ENCODE peak calls at places on chromosomes 13 and 19, in four cellular contexts. One of them, this sample, is unnamed.

GRCh38 chr19:18999016-18999758 is 34.1 kb downstream of the SUGP2 start:
- DNase-seq in IMR-90: peak
- DNase-seq in H9: no peak
- DNase-seq in neuronal stem cell: no peak
- DNase-seq in this sample: no peak

GRCh38 chr19:18340990-18341868 is 831 bp downstream of the PGPEP1 start:
- DNase-seq in H9: peak
- DNase-seq in neuronal stem cell: no peak
- DNase-seq in IMR-90: peak
- DNase-seq in this sample: peak

GRCh38 chr13:111372651-111373425 is 52.4 kb downstream of the TEX29 start:
- DNase-seq in H9: no peak
- DNase-seq in IMR-90: no peak
- DNase-seq in neuronal stem cell: no peak
- DNase-seq in this sample: no peak

GRCh38 chr13:25455146-25455545 is 83.4 kb downstream of the ATP8A2 start:
- DNase-seq in neuronal stem cell: no peak
- DNase-seq in H9: no peak
- DNase-seq in IMR-90: no peak
- DNase-seq in this sample: no peak

GRCh38 chr19:38401148-38401547 is 1.7 kb upstream of the FAM98C start:
- DNase-seq in neuronal stem cell: no peak
- DNase-seq in H9: no peak
- DNase-seq in IMR-90: peak
- DNase-seq in this sample: peak

GRCh38 chr19:55651236-55651635 is 3.2 kb downstream of the CCDC106 start:
- DNase-seq in IMR-90: no peak
- DNase-seq in H9: no peak
- DNase-seq in neuronal stem cell: no peak
- DNase-seq in this sample: no peak

GRCh38 chr13:97121894-97122293 is 100.2 kb upstream of the MBNL2 start:
- DNase-seq in neuronal stem cell: no peak
- DNase-seq in H9: no peak
- DNase-seq in IMR-90: peak
- DNase-seq in this sample: peak

GRCh38 chr13:99484405-99484981 is 16.8 kb upstream of the TM9SF2 start:
- DNase-seq in IMR-90: peak
- DNase-seq in neuronal stem cell: no peak
- DNase-seq in H9: no peak
- DNase-seq in this sample: peak

GRCh38 chr19:42111384-42111783 is 20.9 kb downstream of the POU2F2 start:
- DNase-seq in IMR-90: peak
- DNase-seq in neuronal stem cell: no peak
- DNase-seq in H9: no peak
- DNase-seq in this sample: peak

GRCh38 chr13:84417426-84417825 is 535.2 kb upstream of the SLITRK1 start:
- DNase-seq in H9: no peak
- DNase-seq in neuronal stem cell: no peak
- DNase-seq in IMR-90: no peak
- DNase-seq in this sample: no peak

GRCh38 chr19:27722625-27723024 is 1490.3 kb downstream of the UQCRFS1 start:
- DNase-seq in IMR-90: no peak
- DNase-seq in H9: no peak
- DNase-seq in neuronal stem cell: no peak
- DNase-seq in this sample: no peak

GRCh38 chr13:74931698-74932433 is 550.1 kb downstream of the TBC1D4 start:
- DNase-seq in neuronal stem cell: no peak
- DNase-seq in H9: no peak
- DNase-seq in IMR-90: no peak
- DNase-seq in this sample: no peak

GRCh38 chr19:40586611-40587010 is 9.9 kb downstream of the SHKBP1 start:
- DNase-seq in neuronal stem cell: no peak
- DNase-seq in H9: peak
- DNase-seq in IMR-90: no peak
- DNase-seq in this sample: no peak

GRCh38 chr13:44842158-44842557 is 147.1 kb downstream of the NUFIP1 start:
- DNase-seq in H9: no peak
- DNase-seq in IMR-90: peak
- DNase-seq in neuronal stem cell: no peak
- DNase-seq in this sample: peak

GRCh38 chr19:17001603-17002183 is 24.9 kb downstream of the CPAMD8 start:
- DNase-seq in IMR-90: no peak
- DNase-seq in H9: no peak
- DNase-seq in neuronal stem cell: no peak
- DNase-seq in this sample: no peak

GRCh38 chr13:94858856-94859811 is 146.8 kb upstream of the SOX21 start:
- DNase-seq in IMR-90: peak
- DNase-seq in H9: peak
- DNase-seq in neuronal stem cell: no peak
- DNase-seq in this sample: peak

GRCh38 chr19:2151339-2152229 is at the start of gene AP3D1:
- DNase-seq in neuronal stem cell: peak
- DNase-seq in H9: peak
- DNase-seq in IMR-90: peak
- DNase-seq in this sample: peak
- H3K14ac ChIP-seq in neuronal stem cell: peak
- H3K14ac ChIP-seq in H9: peak
- H3K14ac ChIP-seq in IMR-90: peak
- H3K14ac ChIP-seq in this sample: peak

DNA sequence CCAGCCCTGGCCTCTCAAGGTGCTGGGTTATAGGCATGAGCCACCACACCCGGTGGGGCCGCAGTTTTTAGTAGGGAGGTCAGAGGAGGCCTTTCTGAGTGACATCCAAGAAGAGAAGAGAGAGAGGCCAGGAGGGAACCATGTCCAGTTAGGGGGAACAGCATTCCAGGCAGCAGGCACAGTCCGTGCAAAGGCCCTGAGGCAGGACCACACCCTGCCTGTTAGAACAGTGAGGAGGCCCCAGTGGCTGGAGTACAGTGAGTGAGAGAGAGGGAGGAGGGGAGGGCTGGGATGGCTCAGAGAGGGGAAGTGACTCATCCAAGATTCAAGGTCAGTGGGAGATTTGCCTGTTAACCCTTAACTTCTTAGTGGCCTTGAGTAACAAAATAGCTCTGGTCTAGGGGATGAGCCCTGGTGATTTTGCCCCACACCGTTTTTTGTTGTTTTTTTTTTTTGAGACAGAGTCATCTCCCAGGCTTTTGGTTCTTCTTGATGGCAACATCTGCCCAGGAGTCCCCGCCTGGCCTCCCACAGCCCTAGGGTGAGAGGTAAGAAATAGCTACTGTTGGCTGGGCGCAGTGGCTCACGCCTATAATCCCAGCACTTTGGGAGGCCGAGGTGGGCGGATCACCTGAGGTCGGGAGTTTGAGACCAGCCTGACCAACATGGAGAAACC is 2.7 kb upstream of the PLIN3 start:
- DNase-seq in neuronal stem cell: no peak
- DNase-seq in IMR-90: peak
- DNase-seq in H9: peak
- DNase-seq in this sample: peak
- H3K23ac ChIP-seq in neuronal stem cell: no peak
- H3K23ac ChIP-seq in IMR-90: peak
- H3K23ac ChIP-seq in H9: no peak
- H3K23ac ChIP-seq in this sample: no peak

GRCh38 chr13:105979131-105979530 is 556.3 kb downstream of the EFNB2 start:
- DNase-seq in IMR-90: no peak
- DNase-seq in neuronal stem cell: no peak
- DNase-seq in H9: no peak
- DNase-seq in this sample: no peak
- H3K4me2 ChIP-seq in IMR-90: no peak
- H3K4me2 ChIP-seq in neuronal stem cell: no peak
- H3K4me2 ChIP-seq in H9: no peak
- H3K4me2 ChIP-seq in this sample: no peak

GRCh38 chr19:53868892-53869804 is 1.5 kb downstream of the MYADM start:
- DNase-seq in neuronal stem cell: peak
- DNase-seq in IMR-90: peak
- DNase-seq in H9: peak
- DNase-seq in this sample: peak
- H3K14ac ChIP-seq in neuronal stem cell: peak
- H3K14ac ChIP-seq in IMR-90: peak
- H3K14ac ChIP-seq in H9: peak
- H3K14ac ChIP-seq in this sample: no peak

GRCh38 chr19:33957804-33958203 is 161.1 kb downstream of the KCTD15 start:
- DNase-seq in IMR-90: no peak
- DNase-seq in H9: no peak
- DNase-seq in neuronal stem cell: no peak
- DNase-seq in this sample: no peak
- H3K23ac ChIP-seq in IMR-90: no peak
- H3K23ac ChIP-seq in H9: no peak
- H3K23ac ChIP-seq in neuronal stem cell: no peak
- H3K23ac ChIP-seq in this sample: no peak

GRCh38 chr19:51802775-51803174 is 7.8 kb downstream of the FPR3 start:
- DNase-seq in neuronal stem cell: no peak
- DNase-seq in H9: no peak
- DNase-seq in IMR-90: no peak
- DNase-seq in this sample: no peak

GRCh38 chr19:51807111-51807701 is 12.2 kb downstream of the FPR3 start:
- DNase-seq in neuronal stem cell: no peak
- DNase-seq in H9: peak
- DNase-seq in IMR-90: no peak
- DNase-seq in this sample: no peak

GRCh38 chr19:51803529-51803928 is 8.6 kb downstream of the FPR3 start:
- DNase-seq in H9: no peak
- DNase-seq in neuronal stem cell: no peak
- DNase-seq in IMR-90: no peak
- DNase-seq in this sample: no peak

GRCh38 chr19:51800849-51801244 is 5.9 kb downstream of the FPR3 start:
- DNase-seq in H9: no peak
- DNase-seq in IMR-90: no peak
- DNase-seq in neuronal stem cell: no peak
- DNase-seq in this sample: no peak

DNA sequence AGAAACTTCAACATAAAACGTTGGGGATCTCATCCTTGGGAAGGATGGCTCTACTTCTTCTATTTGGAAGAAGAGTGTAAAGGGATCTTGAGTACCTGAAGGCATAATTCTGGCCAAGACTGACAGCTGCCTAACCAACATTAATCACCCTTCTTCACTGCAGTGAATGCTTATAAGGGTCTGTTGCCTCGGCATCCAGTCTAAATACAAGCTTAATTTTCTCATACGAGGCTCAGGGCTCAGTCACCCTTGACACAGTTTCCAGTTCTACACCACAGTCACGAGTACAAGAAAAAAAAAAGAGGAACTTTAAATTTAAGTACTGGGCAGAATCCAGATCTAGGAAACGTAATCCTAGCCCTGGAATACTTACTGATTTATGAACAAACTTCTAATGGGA is 9.0 kb downstream of the FPR3 start:
- DNase-seq in H9: no peak
- DNase-seq in neuronal stem cell: no peak
- DNase-seq in IMR-90: no peak
- DNase-seq in this sample: no peak
- H3K4me2 ChIP-seq in H9: no peak
- H3K4me2 ChIP-seq in neuronal stem cell: no peak
- H3K4me2 ChIP-seq in IMR-90: no peak
- H3K4me2 ChIP-seq in this sample: no peak

This sample was measured in mesenchymal stem cell.